ENCODE peak calls at places on chromosomes 1 and 21, in seven cellular contexts. T is foreskin fibroblast, Q is spleen, K is GM12864, X is iPS DF 6.9, H is fibroblast of lung, U is Peyer's patch. L is an unnamed sample.
A peak's percentile ranks its signal among the peaks of the same experiment; 100 is the strongest.

GRCh38 chr1:202625416-202626360 is 84.6 kb downstream of the SYT2 start:
- DNase-seq in K (peak; percentile 19), X (no peak), H (peak; percentile 58), T (peak; percentile 82), Q (peak; percentile 92), U (peak; percentile 77), L (peak; percentile 46)

GRCh38 chr1:12599657-12600056 is 18.4 kb downstream of the DHRS3 start:
- DNase-seq in T (no peak), H (no peak), U (no peak), Q (no peak), X (no peak), K (no peak), L (no peak)

GRCh38 chr1:203590559-203590958 is 36.1 kb upstream of the ATP2B4 start:
- DNase-seq in K (no peak), X (no peak), U (no peak), H (no peak), Q (no peak), T (peak; percentile 43), L (no peak)

GRCh38 chr21:42080788-42081083 is 9.6 kb downstream of the UMODL1 start:
- DNase-seq in T (peak; percentile 95), X (no peak), U (no peak), Q (no peak), K (no peak), H (peak; percentile 78), L (peak; percentile 68)

GRCh38 chr21:42073140-42074099 is 2.3 kb downstream of the UMODL1 start:
- DNase-seq in T (no peak), U (peak; percentile 36), Q (peak; percentile 66), X (no peak), K (no peak), H (no peak), L (no peak)

GRCh38 chr1:56566994-56567393 is 12.4 kb downstream of the PLPP3 start:
- DNase-seq in Q (no peak), T (no peak), X (no peak), H (no peak), K (no peak), U (no peak), L (no peak)

GRCh38 chr1:6495540-6496359 is 4.3 kb upstream of the PLEKHG5 start:
- DNase-seq in X (no peak), Q (no peak), U (no peak), H (no peak), K (no peak), T (no peak), L (no peak)

GRCh38 chr1:203299180-203299579 is 6.1 kb upstream of the BTG2 start:
- DNase-seq in U (no peak), Q (peak; percentile 79), K (no peak), T (no peak), H (no peak), X (no peak), L (no peak)

GRCh38 chr1:41891403-41891896 is 27.3 kb downstream of the HIVEP3 start:
- DNase-seq in Q (no peak), T (no peak), K (peak; percentile 65), U (peak; percentile 60), X (no peak), H (peak; percentile 70), L (no peak)

GRCh38 chr1:31703431-31704260 is at the start of gene COL16A1:
- DNase-seq in H (peak; percentile 79), K (no peak), Q (peak; percentile 78), T (peak; percentile 87), X (no peak), U (peak; percentile 67), L (no peak)

GRCh38 chr1:244839656-244840055 is 4.2 kb downstream of the COX20 start:
- DNase-seq in K (no peak), U (no peak), T (no peak), Q (no peak), X (no peak), H (peak; percentile 47), L (no peak)

GRCh38 chr21:29486306-29486705 is 187.6 kb downstream of the BACH1 start:
- DNase-seq in K (no peak), X (no peak), Q (no peak), U (no peak), H (no peak), T (no peak), L (no peak)

GRCh38 chr1:160544647-160545046 is 21.6 kb upstream of the SLAMF6 start:
- DNase-seq in Q (no peak), X (no peak), T (no peak), H (no peak), U (no peak), K (no peak), L (no peak)

GRCh38 chr1:222818171-222818570 is 3.3 kb downstream of the DISP1 start:
- DNase-seq in U (no peak), H (no peak), Q (no peak), T (no peak), X (no peak), K (no peak), L (no peak)

GRCh38 chr1:195450794-195451193 is 1157.4 kb downstream of the KCNT2 start:
- DNase-seq in Q (no peak), X (no peak), T (no peak), K (no peak), U (no peak), H (no peak), L (no peak)

GRCh38 chr1:224175615-224176014 is 7.4 kb upstream of the DEGS1 start:
- DNase-seq in K (no peak), U (no peak), H (no peak), X (no peak), T (peak; percentile 53), Q (peak; percentile 90), L (no peak)

GRCh38 chr1:218480691-218481099 is 135.6 kb downstream of the TGFB2 start:
- DNase-seq in H (peak; percentile 83), U (no peak), T (peak; percentile 69), X (no peak), K (no peak), Q (no peak), L (peak; percentile 63)

GRCh38 chr1:56911098-56911497 is 54.7 kb downstream of the C8B start:
- DNase-seq in H (peak; percentile 4), Q (no peak), X (no peak), K (no peak), T (peak; percentile 79), U (no peak), L (no peak)

GRCh38 chr21:41258617-41259016 is 58.0 kb upstream of the FAM3B start:
- DNase-seq in U (no peak), Q (no peak), H (peak; percentile 75), X (no peak), T (no peak), K (no peak), L (peak; percentile 42)

GRCh38 chr1:202112864-202113689 is 9.6 kb upstream of the GPR37L1 start:
- DNase-seq in H (peak; percentile 30), X (no peak), T (peak; percentile 58), U (no peak), Q (no peak), K (no peak), L (no peak)

GRCh38 chr1:54105080-54105479 is 47.7 kb downstream of the CDCP2 start:
- DNase-seq in X (no peak), K (no peak), T (no peak), H (no peak), U (no peak), Q (no peak), L (no peak)
- H3K4me3 ChIP-seq in X (no peak overlapping the region), K (no peak overlapping the region), T (no peak overlapping the region), H (no peak overlapping the region), U (no peak overlapping the region), Q (no peak overlapping the region), L (no peak overlapping the region)

GRCh38 chr1:39701092-39701460 is 9.8 kb upstream of the HPCAL4 start:
- DNase-seq in K (no peak), H (peak; percentile 56), Q (no peak), U (no peak), T (peak; percentile 54), X (no peak), L (no peak)
- H3K4me3 ChIP-seq in K (no peak overlapping the region), H (no peak overlapping the region), Q (no peak overlapping the region), U (no peak overlapping the region), T (no peak overlapping the region), X (no peak overlapping the region), L (peak overlapping the region; percentile 39)

DNA sequence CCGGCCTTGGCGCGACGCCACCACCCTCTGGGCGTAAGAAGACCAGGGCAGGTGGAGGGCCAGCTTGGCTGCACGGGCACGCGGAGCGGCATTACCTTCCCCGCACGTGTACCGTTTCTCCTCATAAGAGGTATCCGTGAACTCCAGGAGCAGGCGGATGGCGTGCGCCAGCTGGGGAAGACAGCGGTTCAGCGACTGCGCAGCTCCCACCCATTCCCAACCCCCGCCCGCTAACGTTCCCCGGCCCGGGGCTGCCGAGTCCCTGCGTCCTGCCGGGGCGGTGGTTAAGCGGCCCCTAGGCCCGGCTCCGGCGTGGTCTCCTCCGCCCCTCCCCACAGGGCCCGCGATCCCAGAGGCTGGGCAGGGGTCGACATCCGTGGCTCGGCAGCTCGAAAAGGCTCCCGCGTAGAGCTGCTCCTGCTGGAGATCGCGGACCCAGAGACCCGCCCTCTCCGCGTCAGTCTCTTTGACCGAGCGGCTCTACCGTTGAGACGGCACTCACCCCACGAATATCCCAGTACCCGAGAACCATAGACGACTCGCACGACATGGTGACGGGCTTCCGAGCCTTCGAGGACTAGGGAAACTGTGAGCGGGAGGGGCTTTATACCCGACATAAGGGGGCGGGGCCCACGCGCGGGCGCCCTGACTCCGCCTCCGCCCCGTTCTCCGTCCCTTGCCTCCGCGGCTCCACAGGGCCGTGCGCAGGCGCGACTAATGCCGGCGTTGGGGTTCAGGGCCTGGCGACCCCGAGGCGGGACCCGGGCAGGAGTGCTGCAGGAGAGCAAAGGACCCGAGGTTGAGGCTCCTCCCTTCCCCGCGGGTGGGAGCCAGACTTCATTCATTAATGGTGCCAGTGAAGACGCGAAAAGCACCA is 862 bp downstream of the GSTM3 start:
- DNase-seq in H (peak; percentile 69), K (peak; percentile 7), U (peak; percentile 87), X (peak; percentile 39), T (peak; percentile 83), Q (peak; percentile 90), L (peak; percentile 13)
- H3K4me3 ChIP-seq in H (peak overlapping the region; percentile 86), K (peak overlapping the region; percentile 56), U (peak overlapping the region; percentile 54), X (peak overlapping the region; percentile 59), T (peak overlapping the region; percentile 82), Q (peak overlapping the region; percentile 52), L (peak overlapping the region; percentile 79)

GRCh38 chr1:44721521-44722361 is 9.2 kb downstream of the RNU5D-1 start:
- DNase-seq in Q (peak; percentile 86), K (peak; percentile 99), T (peak; percentile 92), X (peak; percentile 68), H (peak; percentile 90), U (no peak), L (peak; percentile 87)

GRCh38 chr1:44723496-44724407 is 7.2 kb downstream of the RNU5D-1 start:
- DNase-seq in H (no peak), T (no peak), Q (peak; percentile 84), K (peak; percentile 72), U (no peak), X (no peak), L (no peak)

GRCh38 chr1:44724408-44725308 is 6.3 kb downstream of the RNU5D-1 start:
- DNase-seq in U (no peak), Q (peak; percentile 85), X (no peak), T (no peak), H (no peak), K (no peak), L (no peak)

GRCh38 chr1:44725309-44725698 is 5.7 kb downstream of the RNU5D-1 start:
- DNase-seq in U (no peak), T (no peak), Q (no peak), H (no peak), K (no peak), X (no peak), L (no peak)

GRCh38 chr1:44723064-44723463 is 7.9 kb downstream of the RNU5D-1 start:
- DNase-seq in K (no peak), X (no peak), Q (peak; percentile 74), H (no peak), U (no peak), T (no peak), L (no peak)
- H3K4me3 ChIP-seq in K (no peak overlapping the region), X (no peak overlapping the region), Q (no peak overlapping the region), H (no peak overlapping the region), U (no peak overlapping the region), T (no peak overlapping the region), L (no peak overlapping the region)

GRCh38 chr1:23825762-23826522 is 713 bp upstream of the HMGCL start:
- DNase-seq in T (peak; percentile 28), U (no peak), Q (no peak), X (no peak), K (peak; percentile 40), H (no peak), L (no peak)
- H3K4me3 ChIP-seq in T (peak overlapping the region; percentile 99), U (peak overlapping the region; percentile 80), Q (peak overlapping the region; percentile 89), X (no peak overlapping the region), K (peak overlapping the region; percentile 97), H (peak overlapping the region; percentile 98), L (no peak overlapping the region)

L was measured in AG04450.